ENCODE peak calls at places on chromosome 20, in five cellular contexts. Q is fibroblast of pulmonary artery, R is left ventricle myocardium inferior, H is lower lobe of right lung, P is HepG2. X is an unnamed sample.

GRCh38 chr20:8787090-8787489 is 281.8 kb upstream of the PLCB4 start:
- DNase-seq in P (no peak), Q (no peak), H (no peak), R (no peak), X (no peak)

GRCh38 chr20:9610665-9611064 is 96.3 kb downstream of the LAMP5 start:
- DNase-seq in Q (no peak), H (no peak), R (no peak), P (no peak), X (no peak)

GRCh38 chr20:60255426-60255825 is 297.2 kb downstream of the CDH26 start:
- DNase-seq in P (no peak), H (no peak), Q (no peak), R (no peak), X (no peak)

GRCh38 chr20:43937586-43937985 is 22.9 kb downstream of the TOX2 start:
- DNase-seq in Q (no peak), H (no peak), R (no peak), P (no peak), X (no peak)

GRCh38 chr20:34295284-34295683 is 7.9 kb downstream of the AHCY start:
- DNase-seq in Q (no peak), H (no peak), R (no peak), P (no peak), X (no peak)

GRCh38 chr20:33915726-33916331 is 77.9 kb upstream of the RALY start:
- DNase-seq in R (peak), H (peak), P (peak), Q (peak), X (peak)

GRCh38 chr20:5720696-5721095 is 29.5 kb upstream of the SHLD1 start:
- DNase-seq in Q (peak), P (no peak), H (no peak), R (no peak), X (no peak)

GRCh38 chr20:33310327-33310899 is 27.4 kb downstream of the BPIFB1 start:
- DNase-seq in P (peak), R (no peak), Q (no peak), H (no peak), X (no peak)

GRCh38 chr20:51023617-51024155 is 779 bp upstream of the KCNG1 start:
- DNase-seq in P (no peak), R (no peak), H (no peak), Q (no peak), X (no peak)

GRCh38 chr20:1225729-1226313 is at the start of gene RAD21L1:
- DNase-seq in H (peak), P (no peak), R (peak), Q (peak), X (peak)

GRCh38 chr20:709421-709820 is 33.8 kb upstream of the SCRT2 start:
- DNase-seq in Q (peak), R (peak), P (no peak), H (no peak), X (no peak)

GRCh38 chr20:53224851-53225250 is 252.7 kb downstream of the TSHZ2 start:
- DNase-seq in H (no peak), Q (peak), P (no peak), R (no peak), X (no peak)

GRCh38 chr20:4018015-4018748 is 2.8 kb upstream of the RNF24 start:
- DNase-seq in P (no peak), R (no peak), Q (peak), H (no peak), X (peak)

GRCh38 chr20:9344080-9344920 is 170.1 kb upstream of the LAMP5 start:
- DNase-seq in R (no peak), H (no peak), Q (peak), P (no peak), X (no peak)

GRCh38 chr20:25369529-25369928 is 21.1 kb downstream of the ABHD12 start:
- DNase-seq in Q (no peak), R (no peak), H (no peak), P (no peak), X (no peak)

GRCh38 chr20:2005831-2006426 is 12.1 kb upstream of the PDYN start:
- DNase-seq in H (peak), P (peak), R (peak), Q (peak), X (peak)

GRCh38 chr20:34015401-34016335 is 22.0 kb downstream of the RALY start:
- DNase-seq in R (no peak), H (no peak), Q (no peak), P (no peak), X (no peak)

GRCh38 chr20:14992071-14992654 is 654.8 kb upstream of the FLRT3 start:
- DNase-seq in R (no peak), Q (peak), H (no peak), P (peak), X (peak)

GRCh38 chr20:16708590-16708989 is 21.2 kb upstream of the SNRPB2 start:
- DNase-seq in P (no peak), H (no peak), R (no peak), Q (no peak), X (no peak)

GRCh38 chr20:46293084-46293483 is 15.2 kb downstream of the CDH22 start:
- DNase-seq in H (no peak), R (no peak), Q (peak), P (peak), X (peak)

GRCh38 chr20:38321959-38322598 is 18.1 kb downstream of the BPI start:
- DNase-seq in R (no peak), P (peak), Q (peak), H (no peak), X (peak)

GRCh38 chr20:58903636-58904035 is 51.1 kb downstream of the GNAS start:
- DNase-seq in R (no peak), Q (no peak), P (no peak), H (no peak), X (no peak)
- H3K4me3 ChIP-seq in R (no peak), Q (no peak), P (no peak), H (no peak), X (no peak)

DNA sequence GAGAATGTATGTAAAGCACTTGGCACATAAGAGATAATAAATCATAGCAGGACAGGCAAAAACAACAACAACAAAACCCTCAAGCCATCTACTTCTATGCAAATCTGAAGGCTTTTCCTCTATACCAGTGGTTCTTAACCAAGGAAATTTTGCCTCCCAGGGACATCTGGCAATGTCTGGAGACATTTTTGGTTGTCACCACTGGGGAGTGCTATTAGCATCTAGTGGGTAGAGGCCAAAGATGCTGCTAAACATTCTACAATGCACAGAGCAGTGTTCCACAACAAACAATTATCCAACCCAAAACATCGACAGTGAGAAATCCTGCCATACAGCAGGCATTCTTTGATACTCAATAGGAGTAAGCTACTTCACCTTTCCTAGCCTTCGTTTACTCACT is 28.2 kb downstream of the NDRG3 start:
- DNase-seq in R (no peak), P (peak), H (no peak), Q (peak), X (peak)
- TF ChIP-seq CTCF in R (peak), P (peak), H (peak), Q (peak), X (peak)

GRCh38 chr20:35508493-35509218 is 20.8 kb downstream of the C20orf173 start:
- DNase-seq in H (no peak), Q (no peak), P (no peak), R (no peak), X (no peak)

GRCh38 chr20:35506179-35506578 is 23.3 kb downstream of the C20orf173 start:
- DNase-seq in Q (no peak), H (no peak), R (no peak), P (no peak), X (no peak)

GRCh38 chr20:35503841-35504460 is 25.5 kb downstream of the C20orf173 start:
- DNase-seq in H (no peak), Q (no peak), R (peak), P (no peak), X (no peak)

GRCh38 chr20:35504751-35505150 is 24.7 kb downstream of the C20orf173 start:
- DNase-seq in R (no peak), Q (no peak), H (no peak), P (no peak), X (no peak)

DNA sequence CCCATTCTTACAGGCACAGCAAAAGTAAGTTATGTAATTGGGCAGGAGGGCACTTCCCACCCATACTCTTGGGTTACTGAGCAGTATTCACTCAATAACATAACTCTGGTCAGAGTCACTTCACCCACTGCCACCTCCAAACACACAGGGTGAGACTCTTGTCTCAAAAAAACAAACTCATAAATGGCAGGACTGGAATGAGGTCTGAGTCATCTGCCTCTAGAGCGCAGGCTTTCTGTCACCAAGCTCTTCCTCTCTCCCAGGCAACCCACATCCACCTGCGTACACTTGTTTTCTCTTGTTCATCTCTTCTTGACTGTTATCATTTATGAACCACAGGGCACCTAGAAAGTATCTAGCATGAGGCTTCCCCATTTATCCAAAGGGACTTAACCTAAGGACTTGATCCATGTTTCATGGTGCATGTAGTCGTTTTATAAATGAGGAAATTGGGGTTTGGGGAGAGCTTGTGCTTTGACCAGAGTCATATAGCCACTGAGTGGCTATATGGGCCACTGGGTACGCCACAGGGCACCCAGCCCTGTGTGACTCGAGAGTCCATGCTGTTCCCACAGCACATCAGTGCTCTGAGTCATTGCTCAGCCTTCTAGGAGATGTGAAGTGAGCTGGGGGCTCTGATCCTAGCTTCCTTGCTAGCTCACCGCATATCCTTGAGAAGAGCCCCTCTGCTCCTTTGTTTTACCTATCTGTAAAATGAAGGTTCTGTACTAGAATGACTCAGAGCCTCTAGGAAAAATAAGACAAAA is 22.4 kb downstream of the C20orf173 start:
- DNase-seq in R (no peak), Q (no peak), P (no peak), H (no peak), X (peak)
- H3K4me3 ChIP-seq in R (no peak), Q (no peak), P (no peak), H (no peak), X (no peak)

GRCh38 chr20:57756921-57757320 is 47.1 kb upstream of the PMEPA1 start:
- DNase-seq in Q (no peak), R (no peak), H (no peak), P (no peak), X (no peak)
- TF ChIP-seq CTCF in Q (no peak), R (no peak), H (no peak), P (no peak), X (no peak)

GRCh38 chr20:62623488-62624324 is 18.6 kb upstream of the SLCO4A1 start:
- DNase-seq in Q (peak), H (peak), P (peak), R (peak), X (peak)
- H3K4me3 ChIP-seq in Q (no peak), H (peak), P (peak), R (peak), X (no peak)

GRCh38 chr20:24102290-24102689 is 113.7 kb upstream of the GGTLC1 start:
- DNase-seq in Q (peak), P (peak), H (no peak), R (no peak), X (peak)
- TF ChIP-seq CTCF in Q (peak), P (peak), H (peak), R (peak), X (peak)

X was measured in bronchial epithelial cell.